ENCODE peak calls at places on chromosomes 1 and 21, in seven cellular contexts. One of them, this sample, is unnamed. For H3K4me1, the result is how much of the 10 kb centered on the place peaks cover.

GRCh38 chr1:242016518-242016917 is 17.6 kb upstream of the MAP1LC3C start:
- DNase-seq in kidney: no peak
- DNase-seq in IMR-90: no peak
- DNase-seq in sigmoid colon: no peak
- DNase-seq in body of pancreas: no peak
- DNase-seq in PC-3: no peak
- DNase-seq in iPS DF 6.9: no peak
- DNase-seq in this sample: no peak

GRCh38 chr1:111736548-111737215 is 2.5 kb downstream of the INKA2 start:
- DNase-seq in sigmoid colon: no peak
- DNase-seq in PC-3: no peak
- DNase-seq in body of pancreas: no peak
- DNase-seq in kidney: peak
- DNase-seq in iPS DF 6.9: no peak
- DNase-seq in IMR-90: peak
- DNase-seq in this sample: peak

GRCh38 chr1:193358419-193358818 is 172.0 kb upstream of the B3GALT2 start:
- DNase-seq in IMR-90: no peak
- DNase-seq in sigmoid colon: no peak
- DNase-seq in iPS DF 6.9: no peak
- DNase-seq in PC-3: no peak
- DNase-seq in kidney: no peak
- DNase-seq in body of pancreas: no peak
- DNase-seq in this sample: no peak

GRCh38 chr21:41642399-41642798 is 124.5 kb downstream of the RIPK4 start:
- DNase-seq in PC-3: peak
- DNase-seq in body of pancreas: no peak
- DNase-seq in iPS DF 6.9: no peak
- DNase-seq in kidney: no peak
- DNase-seq in sigmoid colon: no peak
- DNase-seq in IMR-90: peak
- DNase-seq in this sample: no peak

GRCh38 chr1:31617917-31618746 is 643 bp downstream of the HCRTR1 start:
- DNase-seq in PC-3: peak
- DNase-seq in sigmoid colon: no peak
- DNase-seq in IMR-90: peak
- DNase-seq in iPS DF 6.9: no peak
- DNase-seq in body of pancreas: no peak
- DNase-seq in kidney: peak
- DNase-seq in this sample: peak

GRCh38 chr1:171699526-171699925 is 42.3 kb downstream of the VAMP4 start:
- DNase-seq in body of pancreas: no peak
- DNase-seq in sigmoid colon: no peak
- DNase-seq in iPS DF 6.9: no peak
- DNase-seq in kidney: no peak
- DNase-seq in PC-3: no peak
- DNase-seq in IMR-90: peak
- DNase-seq in this sample: no peak

GRCh38 chr1:79293611-79294010 is 287.1 kb upstream of the ADGRL4 start:
- DNase-seq in body of pancreas: no peak
- DNase-seq in sigmoid colon: no peak
- DNase-seq in iPS DF 6.9: no peak
- DNase-seq in IMR-90: peak
- DNase-seq in PC-3: peak
- DNase-seq in kidney: no peak
- DNase-seq in this sample: no peak

GRCh38 chr1:38834221-38834782 is 25.3 kb downstream of the RRAGC start:
- DNase-seq in iPS DF 6.9: no peak
- DNase-seq in PC-3: no peak
- DNase-seq in sigmoid colon: no peak
- DNase-seq in kidney: no peak
- DNase-seq in body of pancreas: no peak
- DNase-seq in IMR-90: peak
- DNase-seq in this sample: no peak

GRCh38 chr1:191306916-191307315 is 829.3 kb upstream of the BRINP3 start:
- DNase-seq in sigmoid colon: no peak
- DNase-seq in iPS DF 6.9: no peak
- DNase-seq in IMR-90: no peak
- DNase-seq in PC-3: no peak
- DNase-seq in body of pancreas: no peak
- DNase-seq in kidney: no peak
- DNase-seq in this sample: no peak
- H3K4me1 ChIP-seq in sigmoid colon: under half
- H3K4me1 ChIP-seq in iPS DF 6.9: under half
- H3K4me1 ChIP-seq in IMR-90: under half
- H3K4me1 ChIP-seq in PC-3: under half
- H3K4me1 ChIP-seq in body of pancreas: under half
- H3K4me1 ChIP-seq in kidney: under half
- H3K4me1 ChIP-seq in this sample: under half

DNA sequence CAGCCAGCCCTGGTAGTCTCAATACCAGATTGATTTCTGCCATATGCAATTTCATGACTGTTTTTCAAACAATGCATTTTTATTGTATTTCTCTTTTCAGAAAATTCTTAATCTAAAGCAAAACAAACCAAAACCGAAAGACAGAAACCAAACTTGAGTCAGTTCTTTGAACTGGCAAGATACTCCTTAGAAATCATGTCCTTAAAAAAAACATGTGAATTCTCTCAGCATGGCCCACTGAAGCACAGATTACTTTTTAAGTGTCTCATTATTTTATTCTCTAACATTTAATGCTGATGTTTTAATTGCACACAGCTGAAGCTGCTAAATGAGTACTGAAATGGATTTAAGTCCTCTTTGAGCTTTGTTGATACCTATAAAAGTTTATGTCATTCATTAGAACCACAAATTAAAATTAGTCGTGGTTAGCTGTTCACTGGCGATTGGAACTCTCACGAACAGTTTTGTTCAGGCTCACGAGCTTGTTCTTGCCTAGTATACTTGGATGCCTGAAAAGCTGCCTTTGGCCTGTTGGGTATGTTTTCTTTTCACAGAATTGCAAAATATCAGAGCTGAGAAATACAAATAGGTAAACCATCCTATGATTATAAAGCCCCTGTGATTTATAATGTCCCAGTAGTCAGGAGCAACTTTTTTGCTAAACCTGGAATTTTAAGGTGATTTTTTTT is 87.5 kb downstream of the CAMTA1 start:
- DNase-seq in IMR-90: peak
- DNase-seq in kidney: no peak
- DNase-seq in sigmoid colon: no peak
- DNase-seq in iPS DF 6.9: no peak
- DNase-seq in body of pancreas: no peak
- DNase-seq in PC-3: no peak
- DNase-seq in this sample: no peak
- H3K4me1 ChIP-seq in IMR-90: under half
- H3K4me1 ChIP-seq in kidney: under half
- H3K4me1 ChIP-seq in sigmoid colon: under half
- H3K4me1 ChIP-seq in iPS DF 6.9: under half
- H3K4me1 ChIP-seq in body of pancreas: under half
- H3K4me1 ChIP-seq in PC-3: under half
- H3K4me1 ChIP-seq in this sample: under half

GRCh38 chr1:164583196-164583595 is 24.2 kb downstream of the PBX1 start:
- DNase-seq in iPS DF 6.9: no peak
- DNase-seq in body of pancreas: no peak
- DNase-seq in PC-3: no peak
- DNase-seq in kidney: no peak
- DNase-seq in sigmoid colon: no peak
- DNase-seq in IMR-90: no peak
- DNase-seq in this sample: no peak
- H3K4me1 ChIP-seq in iPS DF 6.9: under half
- H3K4me1 ChIP-seq in body of pancreas: under half
- H3K4me1 ChIP-seq in PC-3: under half
- H3K4me1 ChIP-seq in kidney: under half
- H3K4me1 ChIP-seq in sigmoid colon: half or more
- H3K4me1 ChIP-seq in IMR-90: under half
- H3K4me1 ChIP-seq in this sample: under half

GRCh38 chr1:8370046-8370881 is 52.4 kb downstream of the SLC45A1 start:
- DNase-seq in IMR-90: peak
- DNase-seq in body of pancreas: peak
- DNase-seq in PC-3: no peak
- DNase-seq in sigmoid colon: peak
- DNase-seq in kidney: no peak
- DNase-seq in iPS DF 6.9: no peak
- DNase-seq in this sample: no peak
- H3K4me1 ChIP-seq in IMR-90: under half
- H3K4me1 ChIP-seq in body of pancreas: half or more
- H3K4me1 ChIP-seq in PC-3: under half
- H3K4me1 ChIP-seq in sigmoid colon: half or more
- H3K4me1 ChIP-seq in kidney: half or more
- H3K4me1 ChIP-seq in iPS DF 6.9: under half
- H3K4me1 ChIP-seq in this sample: under half

DNA sequence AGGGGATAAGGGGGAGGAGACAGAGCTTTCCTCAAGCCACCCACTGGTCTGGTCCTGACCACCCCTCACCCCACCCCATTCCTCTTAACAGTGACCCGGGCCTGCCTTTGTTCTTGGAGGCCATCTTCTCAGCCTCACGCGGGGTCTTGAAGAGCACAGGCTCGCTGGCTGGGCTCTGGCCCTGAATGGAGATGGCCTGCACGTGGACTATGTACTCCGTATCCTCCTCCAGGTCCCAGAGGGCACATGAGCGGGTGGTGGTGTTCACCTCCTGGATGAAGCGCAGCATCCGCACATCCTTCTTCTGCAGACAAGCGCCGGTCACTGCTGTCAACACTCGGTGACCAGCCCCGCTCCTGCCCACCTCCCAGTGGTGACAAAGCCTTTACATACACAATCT is 2.6 kb downstream of the FNDC5 start:
- DNase-seq in sigmoid colon: no peak
- DNase-seq in iPS DF 6.9: no peak
- DNase-seq in IMR-90: no peak
- DNase-seq in PC-3: no peak
- DNase-seq in kidney: no peak
- DNase-seq in body of pancreas: no peak
- DNase-seq in this sample: no peak
- H3K4me1 ChIP-seq in sigmoid colon: under half
- H3K4me1 ChIP-seq in iPS DF 6.9: under half
- H3K4me1 ChIP-seq in IMR-90: under half
- H3K4me1 ChIP-seq in PC-3: under half
- H3K4me1 ChIP-seq in kidney: under half
- H3K4me1 ChIP-seq in body of pancreas: under half
- H3K4me1 ChIP-seq in this sample: under half

GRCh38 chr21:29246614-29247013 is 52.1 kb upstream of the BACH1 start:
- DNase-seq in sigmoid colon: no peak
- DNase-seq in IMR-90: no peak
- DNase-seq in body of pancreas: no peak
- DNase-seq in iPS DF 6.9: no peak
- DNase-seq in PC-3: no peak
- DNase-seq in kidney: no peak
- DNase-seq in this sample: no peak

GRCh38 chr21:29245104-29245643 is 53.5 kb upstream of the BACH1 start:
- DNase-seq in kidney: no peak
- DNase-seq in IMR-90: peak
- DNase-seq in PC-3: no peak
- DNase-seq in sigmoid colon: no peak
- DNase-seq in body of pancreas: no peak
- DNase-seq in iPS DF 6.9: no peak
- DNase-seq in this sample: no peak

GRCh38 chr21:29240136-29240535 is 58.6 kb upstream of the BACH1 start:
- DNase-seq in IMR-90: no peak
- DNase-seq in PC-3: no peak
- DNase-seq in kidney: no peak
- DNase-seq in sigmoid colon: no peak
- DNase-seq in body of pancreas: no peak
- DNase-seq in iPS DF 6.9: no peak
- DNase-seq in this sample: no peak

GRCh38 chr21:29238967-29239289 is 59.8 kb upstream of the BACH1 start:
- DNase-seq in iPS DF 6.9: no peak
- DNase-seq in PC-3: no peak
- DNase-seq in sigmoid colon: no peak
- DNase-seq in kidney: no peak
- DNase-seq in body of pancreas: peak
- DNase-seq in IMR-90: peak
- DNase-seq in this sample: no peak

GRCh38 chr21:29243188-29243587 is 55.5 kb upstream of the BACH1 start:
- DNase-seq in PC-3: no peak
- DNase-seq in iPS DF 6.9: no peak
- DNase-seq in kidney: no peak
- DNase-seq in sigmoid colon: no peak
- DNase-seq in body of pancreas: no peak
- DNase-seq in IMR-90: no peak
- DNase-seq in this sample: no peak
- H3K4me1 ChIP-seq in PC-3: under half
- H3K4me1 ChIP-seq in iPS DF 6.9: under half
- H3K4me1 ChIP-seq in kidney: under half
- H3K4me1 ChIP-seq in sigmoid colon: under half
- H3K4me1 ChIP-seq in body of pancreas: under half
- H3K4me1 ChIP-seq in IMR-90: under half
- H3K4me1 ChIP-seq in this sample: under half

DNA sequence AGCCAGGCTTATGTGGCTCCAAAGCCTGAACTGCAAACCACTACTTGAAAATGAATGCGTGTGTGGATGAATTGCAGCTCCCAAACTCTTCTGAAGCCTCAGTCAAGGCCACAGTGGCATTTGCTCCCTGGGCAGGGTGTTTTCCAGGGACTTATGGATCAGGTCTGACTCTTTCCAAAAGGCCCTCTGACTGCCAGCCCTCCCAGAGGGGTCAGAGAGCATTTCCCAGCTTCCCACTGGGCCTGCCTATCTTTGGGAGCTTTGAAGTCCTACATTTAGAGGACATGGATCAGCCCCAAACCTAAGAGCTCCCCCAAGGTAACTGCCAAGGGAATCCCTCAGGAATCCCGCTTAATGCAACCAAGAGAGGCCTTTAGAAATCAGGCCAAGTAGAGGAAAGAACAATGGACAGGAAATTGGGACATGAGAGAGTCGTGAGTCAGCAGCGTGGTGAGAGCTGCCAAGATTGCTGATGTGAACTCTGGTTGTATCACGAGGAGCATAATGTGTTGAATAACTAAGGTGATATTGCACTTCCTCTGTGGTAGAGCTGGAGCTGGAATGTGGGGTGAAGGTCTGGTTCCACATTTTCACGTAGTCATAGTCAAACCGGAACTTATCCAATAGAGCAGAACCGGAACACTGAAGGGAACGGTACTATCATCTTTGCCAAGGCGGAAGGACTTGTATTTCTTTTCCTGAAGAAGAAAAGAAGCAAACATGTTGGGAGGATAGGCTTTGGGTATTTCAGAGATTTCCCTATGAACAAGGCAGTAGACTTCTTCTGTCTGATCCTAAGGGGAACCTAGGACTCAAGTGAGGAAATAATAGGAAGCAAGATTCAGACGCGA is 99.4 kb upstream of the JUN start:
- DNase-seq in body of pancreas: peak
- DNase-seq in sigmoid colon: peak
- DNase-seq in IMR-90: peak
- DNase-seq in iPS DF 6.9: no peak
- DNase-seq in kidney: peak
- DNase-seq in PC-3: peak
- DNase-seq in this sample: peak
- H3K4me1 ChIP-seq in body of pancreas: half or more
- H3K4me1 ChIP-seq in sigmoid colon: under half
- H3K4me1 ChIP-seq in IMR-90: under half
- H3K4me1 ChIP-seq in iPS DF 6.9: under half
- H3K4me1 ChIP-seq in kidney: under half
- H3K4me1 ChIP-seq in PC-3: half or more
- H3K4me1 ChIP-seq in this sample: under half

This sample was measured in uterus.